ENCODE peak calls at places on chromosomes 13 and 19, in four cellular contexts. One of them, this sample, is unnamed.

GRCh38 chr13:29948791-29949190 is 98.4 kb upstream of the UBL3 start:
- DNase-seq in CD4-positive, alpha-beta T cell: no peak
- DNase-seq in retinal pigment epithelial cell: no peak
- DNase-seq in upper lobe of left lung: no peak
- DNase-seq in this sample: no peak

GRCh38 chr19:17488593-17489391 is 18.5 kb downstream of the SLC27A1 start:
- DNase-seq in CD4-positive, alpha-beta T cell: peak
- DNase-seq in retinal pigment epithelial cell: no peak
- DNase-seq in upper lobe of left lung: peak
- DNase-seq in this sample: peak

GRCh38 chr13:32023698-32024097 is 7.9 kb upstream of the FRY start:
- DNase-seq in CD4-positive, alpha-beta T cell: no peak
- DNase-seq in retinal pigment epithelial cell: no peak
- DNase-seq in upper lobe of left lung: no peak
- DNase-seq in this sample: no peak

GRCh38 chr13:109151255-109151654 is 521.8 kb downstream of the MYO16 start:
- DNase-seq in CD4-positive, alpha-beta T cell: no peak
- DNase-seq in retinal pigment epithelial cell: no peak
- DNase-seq in upper lobe of left lung: no peak
- DNase-seq in this sample: no peak

GRCh38 chr19:54325194-54325621 is 12.2 kb upstream of the LILRA5 start:
- DNase-seq in CD4-positive, alpha-beta T cell: peak
- DNase-seq in retinal pigment epithelial cell: no peak
- DNase-seq in upper lobe of left lung: no peak
- DNase-seq in this sample: no peak

GRCh38 chr19:5692785-5693194 is 2.7 kb downstream of the RPL36 start:
- DNase-seq in CD4-positive, alpha-beta T cell: no peak
- DNase-seq in retinal pigment epithelial cell: no peak
- DNase-seq in upper lobe of left lung: no peak
- DNase-seq in this sample: no peak

GRCh38 chr19:4502282-4503223 is 15.7 kb downstream of the PLIN4 start:
- DNase-seq in CD4-positive, alpha-beta T cell: no peak
- DNase-seq in retinal pigment epithelial cell: no peak
- DNase-seq in upper lobe of left lung: peak
- DNase-seq in this sample: no peak

GRCh38 chr19:33420821-33421220 is 47.3 kb downstream of the CEBPG start:
- DNase-seq in CD4-positive, alpha-beta T cell: no peak
- DNase-seq in retinal pigment epithelial cell: no peak
- DNase-seq in upper lobe of left lung: no peak
- DNase-seq in this sample: no peak

GRCh38 chr19:46515290-46515609 is 19.6 kb upstream of the PNMA8B start:
- DNase-seq in CD4-positive, alpha-beta T cell: no peak
- DNase-seq in retinal pigment epithelial cell: no peak
- DNase-seq in upper lobe of left lung: no peak
- DNase-seq in this sample: no peak

GRCh38 chr19:15555759-15556633 is 47.7 kb downstream of the CYP4F22 start:
- DNase-seq in CD4-positive, alpha-beta T cell: peak
- DNase-seq in retinal pigment epithelial cell: peak
- DNase-seq in upper lobe of left lung: peak
- DNase-seq in this sample: peak

GRCh38 chr13:76600086-76600485 is 286.1 kb downstream of the KCTD12 start:
- DNase-seq in CD4-positive, alpha-beta T cell: no peak
- DNase-seq in retinal pigment epithelial cell: peak
- DNase-seq in upper lobe of left lung: no peak
- DNase-seq in this sample: no peak

GRCh38 chr13:33110713-33111413 is 94.6 kb downstream of the KL start:
- DNase-seq in CD4-positive, alpha-beta T cell: no peak
- DNase-seq in retinal pigment epithelial cell: no peak
- DNase-seq in upper lobe of left lung: peak
- DNase-seq in this sample: no peak

GRCh38 chr13:34070006-34070405 is 252.1 kb downstream of the RFC3 start:
- DNase-seq in CD4-positive, alpha-beta T cell: no peak
- DNase-seq in retinal pigment epithelial cell: peak
- DNase-seq in upper lobe of left lung: no peak
- DNase-seq in this sample: no peak

GRCh38 chr19:38718747-38719543 is 25.3 kb downstream of the CAPN12 start:
- DNase-seq in CD4-positive, alpha-beta T cell: no peak
- DNase-seq in retinal pigment epithelial cell: peak
- DNase-seq in upper lobe of left lung: peak
- DNase-seq in this sample: no peak

GRCh38 chr19:860481-861098 is 1.1 kb downstream of the CFD start:
- DNase-seq in CD4-positive, alpha-beta T cell: peak
- DNase-seq in retinal pigment epithelial cell: no peak
- DNase-seq in upper lobe of left lung: peak
- DNase-seq in this sample: no peak

GRCh38 chr13:58097831-58098230 is 466.3 kb downstream of the PCDH17 start:
- DNase-seq in CD4-positive, alpha-beta T cell: no peak
- DNase-seq in retinal pigment epithelial cell: peak
- DNase-seq in upper lobe of left lung: no peak
- DNase-seq in this sample: no peak

GRCh38 chr13:105908581-105908980 is 626.9 kb downstream of the EFNB2 start:
- DNase-seq in CD4-positive, alpha-beta T cell: no peak
- DNase-seq in retinal pigment epithelial cell: no peak
- DNase-seq in upper lobe of left lung: no peak
- DNase-seq in this sample: no peak

GRCh38 chr13:45108716-45109706 is 11.3 kb upstream of the GTF2F2 start:
- DNase-seq in CD4-positive, alpha-beta T cell: no peak
- DNase-seq in retinal pigment epithelial cell: no peak
- DNase-seq in upper lobe of left lung: no peak
- DNase-seq in this sample: no peak

GRCh38 chr13:28181413-28181812 is 43.1 kb downstream of the PAN3 start:
- DNase-seq in CD4-positive, alpha-beta T cell: no peak
- DNase-seq in retinal pigment epithelial cell: no peak
- DNase-seq in upper lobe of left lung: no peak
- DNase-seq in this sample: no peak

GRCh38 chr13:111555268-111555633 is 234.8 kb downstream of the TEX29 start:
- DNase-seq in CD4-positive, alpha-beta T cell: no peak
- DNase-seq in retinal pigment epithelial cell: no peak
- DNase-seq in upper lobe of left lung: no peak
- DNase-seq in this sample: no peak

GRCh38 chr13:110713981-110714797 is 689 bp downstream of the ING1 start:
- DNase-seq in CD4-positive, alpha-beta T cell: peak
- DNase-seq in retinal pigment epithelial cell: no peak
- DNase-seq in upper lobe of left lung: peak
- DNase-seq in this sample: no peak

GRCh38 chr19:49520705-49521319 is 7.0 kb upstream of the RCN3 start:
- DNase-seq in CD4-positive, alpha-beta T cell: no peak
- DNase-seq in retinal pigment epithelial cell: no peak
- DNase-seq in upper lobe of left lung: no peak
- DNase-seq in this sample: no peak

GRCh38 chr19:10227215-10227971 is 3.7 kb downstream of the S1PR2 start:
- DNase-seq in CD4-positive, alpha-beta T cell: no peak
- DNase-seq in retinal pigment epithelial cell: no peak
- DNase-seq in upper lobe of left lung: peak
- DNase-seq in this sample: no peak

GRCh38 chr13:27132538-27132937 is 39.1 kb downstream of the USP12 start:
- DNase-seq in CD4-positive, alpha-beta T cell: no peak
- DNase-seq in retinal pigment epithelial cell: no peak
- DNase-seq in upper lobe of left lung: no peak
- DNase-seq in this sample: no peak

DNA sequence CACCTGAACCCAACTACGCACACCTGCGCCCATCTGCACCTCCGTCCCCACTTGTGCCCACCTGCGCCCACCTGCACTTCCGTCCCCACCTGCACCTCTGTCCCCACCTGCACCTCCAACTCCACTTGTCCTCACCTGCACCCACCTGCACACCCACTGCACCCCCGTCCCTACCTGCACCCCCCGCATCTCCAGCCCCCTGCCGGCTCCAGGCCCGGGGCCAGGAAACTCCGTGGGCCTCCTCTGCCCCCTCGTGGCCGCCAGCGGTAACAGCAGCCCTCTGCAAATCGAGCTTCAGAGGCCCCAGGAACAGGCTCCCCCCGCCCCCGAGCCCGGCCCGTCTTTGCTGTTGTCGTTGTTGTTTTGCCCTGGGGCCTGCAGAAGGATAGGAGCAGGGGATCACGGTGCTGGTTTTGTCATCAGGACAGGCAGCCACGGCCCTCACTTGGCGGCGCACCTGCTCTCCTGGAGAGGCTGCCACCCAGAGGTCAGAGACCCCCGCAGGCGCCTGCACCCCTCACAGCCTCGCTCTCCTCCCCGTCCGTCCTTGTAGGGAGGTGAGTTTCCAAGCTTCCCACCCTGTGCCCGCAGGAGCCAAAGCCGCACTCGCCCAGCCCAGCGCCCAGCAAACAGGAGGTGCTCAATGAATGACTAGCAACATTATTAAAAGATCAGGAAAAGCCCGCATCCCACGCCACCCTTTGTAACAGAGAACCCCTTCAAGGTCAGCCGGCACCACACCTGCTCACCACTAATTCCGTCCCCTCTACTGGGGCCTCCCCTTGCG is 65.4 kb downstream of the GNG7 start:
- DNase-seq in CD4-positive, alpha-beta T cell: peak
- DNase-seq in retinal pigment epithelial cell: no peak
- DNase-seq in upper lobe of left lung: peak
- DNase-seq in this sample: peak
- TF ChIP-seq CTCF in CD4-positive, alpha-beta T cell: peak
- TF ChIP-seq CTCF in retinal pigment epithelial cell: peak
- TF ChIP-seq CTCF in upper lobe of left lung: peak
- TF ChIP-seq CTCF in this sample: peak

GRCh38 chr13:112616586-112617381 is 28.8 kb upstream of the TUBGCP3 start:
- DNase-seq in CD4-positive, alpha-beta T cell: peak
- DNase-seq in retinal pigment epithelial cell: no peak
- DNase-seq in upper lobe of left lung: no peak
- DNase-seq in this sample: peak
- TF ChIP-seq CTCF in CD4-positive, alpha-beta T cell: peak
- TF ChIP-seq CTCF in retinal pigment epithelial cell: peak
- TF ChIP-seq CTCF in upper lobe of left lung: peak
- TF ChIP-seq CTCF in this sample: peak

DNA sequence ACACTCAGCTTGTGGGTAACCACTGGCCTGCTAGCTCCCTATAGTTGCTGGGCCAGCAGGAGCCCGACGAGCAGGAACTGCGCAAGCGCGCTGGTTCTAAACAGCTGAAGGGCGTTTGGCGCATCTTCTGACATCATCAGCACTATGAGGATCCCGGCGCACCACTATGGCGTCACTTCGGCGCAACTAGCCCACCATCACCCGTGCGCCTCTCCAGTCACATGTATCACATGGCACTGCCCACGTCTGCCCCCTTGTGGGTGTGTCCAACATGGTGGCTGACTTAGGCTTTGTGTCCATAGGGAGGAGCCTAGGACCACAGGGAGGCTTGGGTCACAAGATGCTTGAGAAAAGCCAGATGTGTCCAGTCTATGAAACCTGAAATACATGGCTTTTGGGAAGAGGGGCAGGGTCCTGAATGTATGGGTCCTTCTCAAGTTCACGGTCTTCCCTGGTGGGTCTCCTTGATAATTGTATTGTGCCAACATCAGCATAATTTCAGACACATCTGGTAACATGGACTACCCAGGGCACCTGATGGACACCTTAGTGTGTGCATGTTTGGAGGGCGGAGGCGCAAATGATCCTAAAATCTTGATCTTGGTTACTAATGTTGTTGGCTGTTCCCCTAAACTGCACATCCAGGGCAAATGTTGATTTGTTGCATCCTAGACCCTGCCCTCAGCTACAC is 18.0 kb downstream of the KLK4 start:
- DNase-seq in CD4-positive, alpha-beta T cell: no peak
- DNase-seq in retinal pigment epithelial cell: no peak
- DNase-seq in upper lobe of left lung: no peak
- DNase-seq in this sample: no peak
- TF ChIP-seq CTCF in CD4-positive, alpha-beta T cell: no peak
- TF ChIP-seq CTCF in retinal pigment epithelial cell: no peak
- TF ChIP-seq CTCF in upper lobe of left lung: no peak
- TF ChIP-seq CTCF in this sample: peak

DNA sequence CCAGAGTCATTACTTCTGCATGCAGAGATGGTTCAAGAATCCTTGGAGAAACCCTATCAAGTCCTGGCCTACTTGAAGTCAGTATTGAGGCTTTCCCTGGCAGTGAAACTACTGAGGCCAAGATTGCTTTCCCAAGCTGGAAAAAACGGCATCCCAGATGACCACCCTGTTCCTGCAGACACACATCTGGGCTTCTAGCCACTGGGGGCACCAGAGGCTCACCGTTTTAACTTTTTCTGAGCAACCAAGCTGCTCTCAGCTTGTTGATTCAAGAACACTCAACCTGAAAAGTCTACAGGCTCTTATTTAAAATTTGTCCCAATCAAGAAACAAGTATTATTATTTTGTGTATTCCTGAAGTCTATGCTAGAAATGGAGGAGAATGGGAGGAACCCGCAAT is 66.6 kb downstream of the SPRYD7 start:
- DNase-seq in CD4-positive, alpha-beta T cell: no peak
- DNase-seq in retinal pigment epithelial cell: no peak
- DNase-seq in upper lobe of left lung: no peak
- DNase-seq in this sample: no peak
- TF ChIP-seq CTCF in CD4-positive, alpha-beta T cell: no peak
- TF ChIP-seq CTCF in retinal pigment epithelial cell: peak
- TF ChIP-seq CTCF in upper lobe of left lung: no peak
- TF ChIP-seq CTCF in this sample: peak

GRCh38 chr19:18893573-18894253 is 2.2 kb downstream of the CERS1 start:
- DNase-seq in CD4-positive, alpha-beta T cell: no peak
- DNase-seq in retinal pigment epithelial cell: no peak
- DNase-seq in upper lobe of left lung: peak
- DNase-seq in this sample: no peak

GRCh38 chr19:18895828-18896341 is at the start of gene CERS1:
- DNase-seq in CD4-positive, alpha-beta T cell: no peak
- DNase-seq in retinal pigment epithelial cell: no peak
- DNase-seq in upper lobe of left lung: no peak
- DNase-seq in this sample: no peak

GRCh38 chr19:18894254-18895037 is 1.5 kb downstream of the CERS1 start:
- DNase-seq in CD4-positive, alpha-beta T cell: no peak
- DNase-seq in retinal pigment epithelial cell: peak
- DNase-seq in upper lobe of left lung: no peak
- DNase-seq in this sample: no peak

GRCh38 chr19:18896421-18896841 is 473 bp upstream of the CERS1 start:
- DNase-seq in CD4-positive, alpha-beta T cell: no peak
- DNase-seq in retinal pigment epithelial cell: peak
- DNase-seq in upper lobe of left lung: peak
- DNase-seq in this sample: no peak

GRCh38 chr19:18895038-18895827 is 725 bp downstream of the CERS1 start:
- DNase-seq in CD4-positive, alpha-beta T cell: no peak
- DNase-seq in retinal pigment epithelial cell: no peak
- DNase-seq in upper lobe of left lung: peak
- DNase-seq in this sample: no peak
- TF ChIP-seq CTCF in CD4-positive, alpha-beta T cell: no peak
- TF ChIP-seq CTCF in retinal pigment epithelial cell: peak
- TF ChIP-seq CTCF in upper lobe of left lung: peak
- TF ChIP-seq CTCF in this sample: peak

GRCh38 chr13:47126432-47126831 is 229.6 kb upstream of the HTR2A start:
- DNase-seq in CD4-positive, alpha-beta T cell: no peak
- DNase-seq in retinal pigment epithelial cell: no peak
- DNase-seq in upper lobe of left lung: no peak
- DNase-seq in this sample: no peak
- TF ChIP-seq CTCF in CD4-positive, alpha-beta T cell: no peak
- TF ChIP-seq CTCF in retinal pigment epithelial cell: no peak
- TF ChIP-seq CTCF in upper lobe of left lung: no peak
- TF ChIP-seq CTCF in this sample: no peak

DNA sequence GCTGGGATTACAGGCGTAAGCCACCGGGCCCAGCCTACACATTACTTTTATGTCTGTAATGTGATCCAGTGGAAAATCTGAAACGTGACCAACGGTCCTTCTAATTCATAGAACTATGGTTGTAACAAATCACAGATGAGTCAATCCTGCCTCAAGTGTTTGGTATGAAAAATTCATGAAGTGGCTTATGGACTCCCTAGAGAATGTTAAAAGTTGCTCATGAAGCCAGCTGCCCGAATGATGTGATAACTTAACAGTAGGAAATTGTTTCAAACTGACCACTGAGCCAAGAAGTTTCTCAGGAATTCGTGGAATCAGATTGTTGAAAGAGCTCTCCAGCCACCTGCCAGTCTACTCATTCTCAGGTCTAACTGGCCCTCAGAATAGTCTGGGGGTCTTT is 59.4 kb upstream of the FARP1 start:
- DNase-seq in CD4-positive, alpha-beta T cell: no peak
- DNase-seq in retinal pigment epithelial cell: peak
- DNase-seq in upper lobe of left lung: no peak
- DNase-seq in this sample: no peak
- TF ChIP-seq CTCF in CD4-positive, alpha-beta T cell: no peak
- TF ChIP-seq CTCF in retinal pigment epithelial cell: peak
- TF ChIP-seq CTCF in upper lobe of left lung: no peak
- TF ChIP-seq CTCF in this sample: no peak